ENCODE peak calls at places on chromosomes 2 and 18, in eight cellular contexts. R is NCI-H345; N is Right ventricle myocardium inferior; T is activated gamma-delta T cell; U is G401; D is amniotic stem cell; E is stimulated activated CD4-positive, alpha-beta T cell treated with anti-CD3 and anti-CD28 coated beads, TNF-alpha, amount 100 ng/mL, for 48 hours; V is activated naive CD8-positive, alpha-beta T cell treated with anti-CD3 and anti-CD28 coated beads, Interleukin-2, amount 50 U/mL, for 24 hours. Z is an unnamed sample.

GRCh38 chr2:172455121-172455515 is 27.7 kb downstream of the ITGA6 start:
- DNase-seq in E (no peak), D (no peak), U (no peak), V (no peak), R (peak), T (no peak), N (no peak), Z (peak)

GRCh38 chr2:239756392-239757153 is 268.6 kb downstream of the NDUFA10 start:
- DNase-seq in D (no peak), R (no peak), U (peak), T (no peak), E (no peak), N (peak), V (no peak), Z (peak)

GRCh38 chr2:44981714-44982108 is 27.5 kb downstream of the SIX2 start:
- DNase-seq in N (peak), R (peak), D (peak), U (peak), V (peak), T (no peak), E (peak), Z (peak)

GRCh38 chr2:56770490-56770889 is 586.7 kb downstream of the CCDC85A start:
- DNase-seq in R (no peak), T (no peak), U (no peak), E (no peak), N (no peak), D (no peak), V (no peak), Z (no peak)

GRCh38 chr2:86675611-86676015 is 44.5 kb upstream of the RMND5A start:
- DNase-seq in D (no peak), R (no peak), U (peak), V (no peak), E (no peak), N (no peak), T (no peak), Z (no peak)

GRCh38 chr2:240599141-240599583 is 12.6 kb downstream of the CAPN10 start:
- DNase-seq in R (no peak), T (no peak), V (no peak), E (no peak), U (no peak), D (no peak), N (no peak), Z (no peak)

GRCh38 chr2:108492364-108492763 is 41.9 kb upstream of the LIMS1 start:
- DNase-seq in D (peak), U (no peak), E (no peak), R (no peak), V (no peak), N (no peak), T (no peak), Z (no peak)

GRCh38 chr2:139622691-139623090 is 842.5 kb upstream of the NXPH2 start:
- DNase-seq in D (no peak), U (peak), E (no peak), T (no peak), V (no peak), R (peak), N (no peak), Z (no peak)

GRCh38 chr2:98550165-98550564 is 58.1 kb downstream of the COA5 start:
- DNase-seq in D (no peak), E (no peak), V (no peak), R (no peak), U (no peak), N (no peak), T (no peak), Z (no peak)

GRCh38 chr2:64488050-64488974 is 34.4 kb downstream of the LGALSL start:
- DNase-seq in N (peak), E (peak), V (peak), D (no peak), U (peak), R (peak), T (peak), Z (peak)

GRCh38 chr2:67854798-67855197 is 208.0 kb downstream of the C1D start:
- DNase-seq in U (no peak), T (no peak), R (no peak), E (no peak), V (no peak), N (no peak), D (no peak), Z (peak)

GRCh38 chr18:22626771-22627170 is 209.1 kb upstream of the CTAGE1 start:
- DNase-seq in N (no peak), U (no peak), V (no peak), E (no peak), D (no peak), T (no peak), R (no peak), Z (no peak)

GRCh38 chr18:42801706-42802105 is 313.8 kb downstream of the RIT2 start:
- DNase-seq in U (no peak), V (no peak), D (no peak), E (no peak), N (no peak), T (no peak), R (no peak), Z (no peak)